ENCODE peak calls at places on chromosomes 4 and X, in six cellular contexts. R, F, X, V, Z and B are unnamed samples.

GRCh38 chrX:107712231-107713204 is 63.1 kb downstream of the TSC22D3 start:
- DNase-seq in V (no peak), F (no peak), R (peak), X (no peak), Z (no peak), B (no peak)

GRCh38 chr4:14841801-14842748 is 160.2 kb upstream of the CPEB2 start:
- DNase-seq in F (peak), Z (no peak), V (no peak), R (no peak), X (no peak), B (no peak)

GRCh38 chrX:154136627-154137161 is 7.3 kb upstream of the OPN1LW start:
- DNase-seq in F (peak), Z (no peak), R (peak), X (peak), V (peak), B (peak)

GRCh38 chr4:25702848-25703247 is 47.2 kb downstream of the SLC34A2 start:
- DNase-seq in X (no peak), R (peak), Z (no peak), F (no peak), V (no peak), B (no peak)

GRCh38 chrX:30308263-30309138 is 689 bp downstream of the NR0B1 start:
- DNase-seq in R (no peak), Z (no peak), V (no peak), F (peak), X (no peak), B (peak)

GRCh38 chr4:153649572-153649991 is 34.5 kb upstream of the TLR2 start:
- DNase-seq in F (peak), X (no peak), Z (no peak), V (peak), R (peak), B (no peak)

GRCh38 chrX:40827331-40827730 is 92.0 kb upstream of the MED14 start:
- DNase-seq in X (no peak), F (no peak), Z (no peak), V (no peak), R (no peak), B (no peak)

GRCh38 chr4:8267077-8267476 is 2.5 kb upstream of the HTRA3 start:
- DNase-seq in F (peak), R (peak), X (peak), V (peak), Z (no peak), B (peak)

GRCh38 chr4:3823496-3824341 is 57.5 kb downstream of the ADRA2C start:
- DNase-seq in R (no peak), X (no peak), Z (no peak), F (no peak), V (peak), B (no peak)

GRCh38 chr4:3820016-3820805 is 54.0 kb downstream of the ADRA2C start:
- DNase-seq in F (no peak), X (no peak), Z (no peak), R (no peak), V (no peak), B (no peak)

GRCh38 chr4:3820806-3821579 is 54.8 kb downstream of the ADRA2C start:
- DNase-seq in X (no peak), Z (no peak), V (no peak), R (no peak), F (no peak), B (no peak)

GRCh38 chr4:3821580-3822229 is 55.5 kb downstream of the ADRA2C start:
- DNase-seq in V (no peak), Z (no peak), F (no peak), X (no peak), R (no peak), B (no peak)

GRCh38 chr4:3822230-3822947 is 56.2 kb downstream of the ADRA2C start:
- DNase-seq in R (no peak), Z (no peak), V (peak), F (peak), X (no peak), B (no peak)
- TF ChIP-seq BHLHE40 in R (no peak), Z (no peak), V (no peak), F (no peak), X (no peak), B (no peak)

GRCh38 chr4:102324725-102325124 is 20.6 kb downstream of the SLC39A8 start:
- DNase-seq in Z (no peak), V (no peak), R (no peak), F (no peak), X (no peak), B (no peak)
- TF ChIP-seq BHLHE40 in Z (no peak), V (no peak), R (no peak), F (no peak), X (no peak), B (no peak)

GRCh38 chr4:46977245-46977644 is 16.1 kb downstream of the GABRA4 start:
- DNase-seq in F (no peak), X (no peak), Z (no peak), R (no peak), V (no peak), B (no peak)

GRCh38 chr4:46975144-46975543 is 18.2 kb downstream of the GABRA4 start:
- DNase-seq in V (no peak), R (no peak), F (no peak), X (no peak), Z (no peak), B (no peak)

GRCh38 chr4:46979283-46979682 is 14.1 kb downstream of the GABRA4 start:
- DNase-seq in Z (no peak), V (no peak), X (no peak), R (no peak), F (no peak), B (no peak)

GRCh38 chr4:46975841-46976551 is 17.4 kb downstream of the GABRA4 start:
- DNase-seq in F (no peak), V (no peak), X (no peak), R (peak), Z (peak), B (no peak)
- TF ChIP-seq BHLHE40 in F (no peak), V (no peak), X (no peak), R (no peak), Z (no peak), B (no peak)

DNA sequence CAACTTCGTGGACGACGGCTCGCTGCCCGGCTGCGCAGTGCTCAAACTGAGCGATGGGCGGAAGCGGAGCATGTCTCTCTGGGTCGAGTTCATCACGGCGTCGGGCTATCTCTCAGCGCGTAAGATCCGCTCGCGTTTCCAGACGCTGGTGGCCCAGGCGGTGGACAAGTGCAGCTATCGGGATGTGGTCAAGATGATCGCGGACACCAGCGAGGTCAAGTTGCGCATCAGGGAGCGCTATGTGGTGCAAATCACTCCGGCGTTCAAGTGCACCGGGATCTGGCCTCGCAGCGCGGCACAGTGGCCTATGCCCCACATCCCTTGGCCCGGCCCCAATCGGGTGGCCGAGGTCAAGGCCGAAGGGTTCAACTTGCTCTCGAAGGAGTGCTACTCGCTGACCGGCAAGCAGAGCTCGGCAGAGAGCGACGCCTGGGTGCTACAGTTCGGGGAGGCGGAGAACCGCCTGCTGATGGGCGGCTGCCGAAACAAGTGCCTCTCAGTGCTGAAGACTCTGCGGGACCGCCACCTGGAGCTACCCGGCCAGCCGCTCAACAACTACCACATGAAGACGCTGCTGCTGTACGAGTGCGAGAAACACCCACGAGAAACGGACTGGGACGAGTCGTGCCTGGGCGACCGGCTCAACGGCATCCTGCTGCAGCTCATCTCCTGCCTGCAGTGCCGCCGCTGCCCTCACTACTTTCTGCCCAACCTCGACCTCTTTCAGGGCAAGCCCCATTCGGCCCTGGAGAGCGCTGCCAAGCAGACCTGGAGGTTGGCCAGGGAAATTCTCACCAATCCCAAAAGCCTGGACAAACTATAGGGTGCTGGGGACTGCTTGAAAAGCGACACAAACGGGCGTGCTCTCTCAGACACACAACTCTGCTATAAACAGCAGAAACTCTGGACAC is 1.6 kb downstream of the MAB21L2 start:
- DNase-seq in Z (no peak), V (no peak), R (peak), F (no peak), X (no peak), B (no peak)
- TF ChIP-seq BHLHE40 in Z (no peak), V (no peak), R (no peak), F (no peak), X (no peak), B (no peak)